ENCODE peak calls at places on chromosomes 6 and 20, in seven cellular contexts. H is ovary, C is A549, Y is kidney, F is MM.1S, U is cardiac muscle cell, L is prostate gland. B is an unnamed sample.

GRCh38 chr20:313402-313801 is 11.9 kb upstream of the SOX12 start:
- DNase-seq in H (no peak), C (no peak), Y (no peak), F (no peak), U (no peak), L (no peak), B (no peak)

GRCh38 chr6:105835373-105835772 is 250.8 kb upstream of the PRDM1 start:
- DNase-seq in H (no peak), C (no peak), Y (no peak), F (no peak), U (peak; percentile 57), L (no peak), B (no peak)

GRCh38 chr20:1992359-1992758 is 1.5 kb downstream of the PDYN start:
- DNase-seq in H (no peak), C (no peak), Y (no peak), F (no peak), U (no peak), L (no peak), B (no peak)

GRCh38 chr20:35341366-35342028 is 49.3 kb upstream of the FAM83C start:
- DNase-seq in H (no peak), C (no peak), Y (no peak), F (no peak), U (peak; percentile 34), L (no peak), B (no peak)

GRCh38 chr20:9572690-9573089 is 58.3 kb downstream of the LAMP5 start:
- DNase-seq in H (no peak), C (no peak), Y (no peak), F (no peak), U (no peak), L (no peak), B (no peak)

GRCh38 chr6:132929141-132929540 is 114.8 kb downstream of the RPS12 start:
- DNase-seq in H (no peak), C (no peak), Y (no peak), F (no peak), U (no peak), L (no peak), B (no peak)

GRCh38 chr20:24948939-24949679 is at the start of gene CST7:
- DNase-seq in H (no peak), C (no peak), Y (peak; percentile 86), F (no peak), U (no peak), L (no peak), B (no peak)

GRCh38 chr6:100880149-100880900 is 804 bp downstream of the ASCC3 start:
- DNase-seq in H (no peak), C (no peak), Y (no peak), F (no peak), U (no peak), L (peak; percentile 54), B (no peak)

GRCh38 chr6:152118678-152119077 is 311.2 kb downstream of the ESR1 start:
- DNase-seq in H (no peak), C (no peak), Y (no peak), F (peak; percentile 21), U (no peak), L (no peak), B (no peak)

GRCh38 chr6:146358341-146359046 is 185.1 kb upstream of the RAB32 start:
- DNase-seq in H (no peak), C (no peak), Y (no peak), F (no peak), U (peak; percentile 8), L (no peak), B (no peak)

GRCh38 chr6:73688351-73688750 is 7.7 kb upstream of the CD109 start:
- DNase-seq in H (no peak), C (no peak), Y (no peak), F (no peak), U (no peak), L (no peak), B (no peak)

GRCh38 chr20:63087872-63088680 is 81.3 kb upstream of the BHLHE23 start:
- DNase-seq in H (no peak), C (no peak), Y (peak; percentile 62), F (no peak), U (no peak), L (no peak), B (no peak)

GRCh38 chr20:47003223-47003622 is 108.6 kb downstream of the EYA2 start:
- DNase-seq in H (no peak), C (no peak), Y (no peak), F (no peak), U (no peak), L (no peak), B (no peak)

GRCh38 chr6:75143186-75143585 is 62.7 kb downstream of the COL12A1 start:
- DNase-seq in H (no peak), C (no peak), Y (no peak), F (no peak), U (no peak), L (no peak), B (no peak)

GRCh38 chr6:110980227-110980626 is 1.6 kb upstream of the RPF2 start:
- DNase-seq in H (no peak), C (no peak), Y (no peak), F (no peak), U (no peak), L (no peak), B (no peak)

DNA sequence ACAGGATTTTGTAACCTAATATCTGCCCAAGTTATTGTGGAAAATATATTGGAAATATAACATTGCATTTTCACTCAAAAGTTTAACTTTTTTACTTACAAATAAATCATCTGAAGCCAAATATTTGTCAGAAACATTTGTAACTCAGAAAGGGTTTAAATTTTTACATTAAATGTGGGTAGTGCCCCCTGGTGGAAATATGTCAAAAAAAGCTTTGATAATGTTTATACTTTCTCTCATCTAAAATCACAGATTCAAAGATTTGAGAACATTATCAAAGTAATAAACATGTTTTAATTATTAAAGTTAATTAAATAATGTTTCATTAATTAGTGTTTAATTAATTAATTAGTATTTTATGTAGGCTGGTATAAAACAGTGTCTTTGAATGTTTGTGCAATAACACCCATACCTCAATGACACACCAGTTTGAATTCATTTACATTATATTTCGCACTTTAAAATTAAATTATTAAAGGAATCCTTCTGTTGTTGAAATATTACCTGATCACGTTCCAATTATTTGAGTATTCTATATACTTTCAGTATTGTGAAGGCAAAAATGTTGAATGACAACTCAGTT is 320.1 kb upstream of the FKBP1C start:
- DNase-seq in H (no peak), C (no peak), Y (no peak), F (peak; percentile 11), U (peak; percentile 41), L (no peak), B (no peak)
- TF ChIP-seq CTCF in H (no peak), C (peak; percentile 36), Y (no peak), F (peak; percentile 34), U (peak; percentile 5), L (no peak), B (no peak)

GRCh38 chr6:10424005-10424404 is 9.1 kb upstream of the TFAP2A start:
- DNase-seq in H (no peak), C (no peak), Y (no peak), F (no peak), U (no peak), L (no peak), B (no peak)

GRCh38 chr6:10425177-10425972 is 10.5 kb upstream of the TFAP2A start:
- DNase-seq in H (no peak), C (no peak), Y (no peak), F (no peak), U (peak; percentile 31), L (no peak), B (no peak)

GRCh38 chr6:10425973-10426780 is 11.3 kb upstream of the TFAP2A start:
- DNase-seq in H (no peak), C (no peak), Y (peak; percentile 89), F (peak; percentile 71), U (peak; percentile 60), L (no peak), B (no peak)

GRCh38 chr6:10429638-10430427 is 15.0 kb upstream of the TFAP2A start:
- DNase-seq in H (no peak), C (no peak), Y (no peak), F (peak; percentile 77), U (peak; percentile 57), L (no peak), B (no peak)

DNA sequence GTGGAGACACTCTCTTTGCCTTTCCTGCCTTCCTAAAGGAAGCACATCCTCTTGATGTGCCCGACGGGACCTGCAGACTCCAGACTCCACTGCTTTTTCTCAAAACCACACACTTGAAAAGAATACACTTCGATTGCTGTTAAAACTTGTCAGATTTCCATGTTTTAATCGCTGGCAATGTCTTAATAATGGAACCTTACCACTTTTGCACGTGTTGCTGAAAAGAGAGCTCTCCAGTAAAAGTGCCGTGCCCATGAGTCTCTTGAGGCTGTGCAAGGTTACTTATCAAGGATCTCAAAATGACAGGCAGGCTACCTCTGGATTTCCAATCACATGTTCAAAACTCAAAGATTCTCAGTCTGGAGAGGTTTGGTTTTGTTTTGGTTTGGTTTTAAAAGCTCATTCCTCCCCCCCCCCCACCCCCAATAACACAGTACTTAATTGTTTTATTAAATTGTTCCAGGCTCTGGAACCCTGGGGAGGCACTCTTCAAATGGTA is 12.0 kb upstream of the TFAP2A start:
- DNase-seq in H (no peak), C (no peak), Y (no peak), F (no peak), U (no peak), L (no peak), B (no peak)
- H3K4me3 ChIP-seq in H (peak overlapping the region; percentile 25), C (peak overlapping the region; percentile 43), Y (peak overlapping the region; percentile 43), F (peak overlapping the region; percentile 83), U (peak overlapping the region; percentile 37), L (peak overlapping the region; percentile 31), B (peak overlapping the region; percentile 74)

DNA sequence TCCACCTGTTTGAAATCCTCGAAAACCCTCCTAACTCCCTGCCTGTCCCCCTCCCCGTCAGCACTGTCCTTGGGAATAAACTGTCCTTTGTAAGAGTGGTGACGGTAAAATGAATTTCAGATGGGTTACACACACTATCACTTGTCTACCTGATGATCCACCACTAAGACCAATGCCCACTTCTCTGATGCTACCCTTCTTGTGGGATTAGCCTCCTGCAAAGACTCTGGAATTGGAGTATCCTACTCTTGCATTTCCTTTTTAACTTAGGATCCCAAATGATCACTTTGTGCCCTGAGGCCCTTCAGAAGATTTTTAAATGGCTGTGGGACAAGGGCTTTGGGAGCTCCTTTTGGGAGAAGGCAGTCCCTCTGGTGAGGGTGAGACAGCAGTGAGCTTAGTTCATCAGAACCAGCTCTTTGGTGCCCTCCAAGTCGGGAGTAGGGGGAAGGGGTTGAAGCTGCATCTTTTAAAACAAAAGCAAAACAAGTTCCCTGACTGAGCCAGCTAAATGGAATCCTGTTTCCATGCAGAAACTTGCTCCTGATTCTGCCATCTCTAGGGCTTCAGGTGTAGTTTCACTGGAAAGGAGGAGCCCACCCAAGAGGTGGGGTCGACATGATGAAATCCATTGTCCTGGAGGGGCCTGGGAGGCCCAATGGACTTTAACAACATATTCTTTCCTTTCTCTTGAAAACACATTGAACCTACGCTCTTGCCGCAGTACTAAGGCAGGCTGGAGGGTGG is 86.5 kb downstream of the ASXL1 start:
- DNase-seq in H (no peak), C (no peak), Y (no peak), F (no peak), U (no peak), L (no peak), B (no peak)
- H3K27ac ChIP-seq in H (no peak overlapping the region), C (no peak overlapping the region), Y (no peak overlapping the region), F (no peak overlapping the region), U (peak overlapping the region; percentile 45), L (no peak overlapping the region), B (no peak overlapping the region)

GRCh38 chr20:5402903-5403531 is 86.3 kb upstream of the PROKR2 start:
- DNase-seq in H (no peak), C (peak; percentile 55), Y (no peak), F (peak; percentile 21), U (peak; percentile 19), L (no peak), B (no peak)
- TF ChIP-seq CTCF in H (no peak), C (peak; percentile 55), Y (no peak), F (peak; percentile 69), U (peak; percentile 76), L (no peak), B (no peak)